ENCODE peak calls at places on chromosomes 2 and 18, in nine cellular contexts. S, A, T, W, D, Z, F, X and M are unnamed samples.

GRCh38 chr2:213149949-213150314 is 1.5 kb downstream of the IKZF2 start:
- DNase-seq in S (no peak), A (no peak), T (no peak), W (no peak), D (no peak), Z (no peak), F (no peak), X (no peak), M (no peak)

GRCh38 chr2:38602136-38602731 is 494 bp downstream of the HNRNPLL start:
- DNase-seq in S (peak), A (no peak), T (no peak), W (peak), D (peak), Z (peak), F (no peak), X (no peak), M (no peak)

GRCh38 chr18:5717241-5717640 is 173.4 kb upstream of the EPB41L3 start:
- DNase-seq in S (no peak), A (no peak), T (no peak), W (no peak), D (no peak), Z (no peak), F (no peak), X (no peak), M (no peak)

GRCh38 chr2:222930862-222931261 is 70.0 kb downstream of the ACSL3 start:
- DNase-seq in S (no peak), A (no peak), T (peak), W (no peak), D (no peak), Z (no peak), F (peak), X (no peak), M (no peak)

GRCh38 chr2:44902767-44903166 is 38.7 kb upstream of the SIX3 start:
- DNase-seq in S (no peak), A (no peak), T (no peak), W (no peak), D (peak), Z (no peak), F (no peak), X (no peak), M (no peak)

GRCh38 chr2:197708331-197708730 is 3.2 kb downstream of the MARS2 start:
- DNase-seq in S (no peak), A (no peak), T (peak), W (no peak), D (no peak), Z (no peak), F (peak), X (peak), M (peak)

GRCh38 chr2:124081154-124081771 is 56.2 kb downstream of the CNTNAP5 start:
- DNase-seq in S (no peak), A (no peak), T (no peak), W (no peak), D (no peak), Z (no peak), F (no peak), X (no peak), M (no peak)

GRCh38 chr2:95270541-95271081 is 3.6 kb upstream of the PROM2 start:
- DNase-seq in S (no peak), A (no peak), T (no peak), W (peak), D (no peak), Z (peak), F (no peak), X (no peak), M (peak)

GRCh38 chr18:48756511-48757226 is 194.1 kb downstream of the SMAD7 start:
- DNase-seq in S (no peak), A (no peak), T (no peak), W (no peak), D (no peak), Z (no peak), F (no peak), X (no peak), M (no peak)

GRCh38 chr2:24493713-24494112 is 2.7 kb downstream of the NCOA1 start:
- DNase-seq in S (no peak), A (no peak), T (no peak), W (no peak), D (no peak), Z (no peak), F (peak), X (no peak), M (peak)
- H3K4me3 ChIP-seq in S (no peak), A (peak), T (no peak), W (no peak), D (no peak), Z (no peak), F (no peak), X (no peak), M (no peak)

GRCh38 chr2:16666453-16666801 is 793 bp upstream of the CYRIA start:
- DNase-seq in S (no peak), A (peak), T (peak), W (no peak), D (no peak), Z (peak), F (no peak), X (peak), M (no peak)
- H3K4me3 ChIP-seq in S (peak), A (peak), T (no peak), W (no peak), D (peak), Z (no peak), F (no peak), X (no peak), M (peak)

GRCh38 chr18:10726198-10727068 is 200.6 kb downstream of the NAPG start:
- DNase-seq in S (no peak), A (no peak), T (no peak), W (peak), D (no peak), Z (no peak), F (no peak), X (no peak), M (peak)
- H3K4me3 ChIP-seq in S (no peak), A (peak), T (no peak), W (no peak), D (no peak), Z (no peak), F (no peak), X (no peak), M (no peak)

GRCh38 chr18:22176282-22176621 is 6.9 kb downstream of the GATA6 start:
- DNase-seq in S (no peak), A (no peak), T (no peak), W (no peak), D (no peak), Z (no peak), F (no peak), X (no peak), M (no peak)

GRCh38 chr18:22175326-22175725 is 5.9 kb downstream of the GATA6 start:
- DNase-seq in S (no peak), A (no peak), T (no peak), W (no peak), D (no peak), Z (no peak), F (peak), X (no peak), M (no peak)

GRCh38 chr18:22173928-22174301 is 4.5 kb downstream of the GATA6 start:
- DNase-seq in S (peak), A (no peak), T (no peak), W (no peak), D (no peak), Z (peak), F (peak), X (no peak), M (no peak)

GRCh38 chr18:22173221-22173927 is 4.0 kb downstream of the GATA6 start:
- DNase-seq in S (no peak), A (no peak), T (no peak), W (no peak), D (no peak), Z (peak), F (peak), X (no peak), M (peak)

GRCh38 chr18:22174341-22175148 is 5.2 kb downstream of the GATA6 start:
- DNase-seq in S (peak), A (no peak), T (no peak), W (no peak), D (no peak), Z (peak), F (peak), X (no peak), M (no peak)
- H3K4me3 ChIP-seq in S (no peak), A (peak), T (no peak), W (peak), D (no peak), Z (peak), F (peak), X (peak), M (peak)

GRCh38 chr2:88127638-88127887 is 299 bp downstream of the FABP1 start:
- DNase-seq in S (no peak), A (no peak), T (no peak), W (no peak), D (no peak), Z (no peak), F (no peak), X (no peak), M (no peak)

GRCh38 chr2:88125344-88125923 is 2.4 kb downstream of the FABP1 start:
- DNase-seq in S (no peak), A (no peak), T (no peak), W (no peak), D (no peak), Z (no peak), F (no peak), X (no peak), M (no peak)

GRCh38 chr2:88123975-88124917 is 3.6 kb downstream of the FABP1 start:
- DNase-seq in S (no peak), A (no peak), T (no peak), W (no peak), D (no peak), Z (no peak), F (no peak), X (no peak), M (no peak)

GRCh38 chr2:88126772-88127637 is 857 bp downstream of the FABP1 start:
- DNase-seq in S (no peak), A (no peak), T (no peak), W (no peak), D (no peak), Z (no peak), F (no peak), X (no peak), M (no peak)

GRCh38 chr2:88125924-88126771 is 1.7 kb downstream of the FABP1 start:
- DNase-seq in S (no peak), A (no peak), T (no peak), W (no peak), D (no peak), Z (no peak), F (no peak), X (no peak), M (no peak)
- H3K4me3 ChIP-seq in S (no peak), A (no peak), T (no peak), W (no peak), D (no peak), Z (no peak), F (no peak), X (no peak), M (no peak)

DNA sequence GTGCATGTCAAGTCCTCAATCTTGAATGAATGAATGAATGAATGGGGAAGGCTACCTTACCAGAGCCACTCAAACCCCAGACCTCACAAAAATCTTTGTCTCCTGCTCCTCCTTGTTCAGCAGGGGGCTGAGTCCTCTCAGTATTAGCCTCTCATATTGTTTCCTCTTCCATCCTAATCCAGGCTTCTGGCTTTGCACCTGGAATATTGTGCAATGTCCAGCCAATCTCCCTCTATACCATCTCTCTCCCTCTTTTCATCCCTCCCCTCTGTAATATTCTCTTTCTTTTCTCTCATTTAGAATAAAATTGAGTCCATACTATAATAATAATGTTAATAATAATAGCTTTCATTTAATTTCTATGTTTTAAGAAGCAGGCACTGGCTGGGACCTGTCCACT is 34.3 kb downstream of the ARHGAP25 start:
- DNase-seq in S (no peak), A (no peak), T (no peak), W (no peak), D (no peak), Z (no peak), F (no peak), X (no peak), M (no peak)
- H3K4me3 ChIP-seq in S (no peak), A (no peak), T (no peak), W (no peak), D (no peak), Z (no peak), F (no peak), X (no peak), M (no peak)

GRCh38 chr2:143717532-143718168 is 588.4 kb downstream of the ARHGAP15 start:
- DNase-seq in S (no peak), A (no peak), T (peak), W (no peak), D (no peak), Z (no peak), F (no peak), X (peak), M (no peak)
- H3K4me3 ChIP-seq in S (no peak), A (no peak), T (peak), W (no peak), D (no peak), Z (no peak), F (no peak), X (no peak), M (peak)

GRCh38 chr18:58056159-58056558 is 12.1 kb downstream of the NEDD4L start:
- DNase-seq in S (no peak), A (no peak), T (no peak), W (no peak), D (no peak), Z (no peak), F (no peak), X (no peak), M (no peak)
- H3K4me3 ChIP-seq in S (no peak), A (no peak), T (no peak), W (no peak), D (no peak), Z (no peak), F (no peak), X (no peak), M (no peak)